ENCODE peak calls at places on chromosomes 13 and 19, in eight cellular contexts. H is OCI-LY7, O is glutamatergic neuron, V is amygdala, P is GM04503, U is cardiac septum, D is H9, G is natural killer cell. F is an unnamed sample.
A peak's percentile ranks its signal among the peaks of the same experiment; 100 is the strongest.

GRCh38 chr19:4062576-4063368 is 3.9 kb downstream of the ZBTB7A start:
- DNase-seq in H (no peak), O (no peak), V (no peak), P (no peak), U (no peak), D (no peak), G (no peak), F (no peak)

GRCh38 chr13:109835321-109835720 is 48.9 kb upstream of the IRS2 start:
- DNase-seq in H (no peak), O (no peak), V (no peak), P (no peak), U (no peak), D (no peak), G (no peak), F (no peak)

GRCh38 chr13:39575641-39576238 is 27.3 kb downstream of the LHFPL6 start:
- DNase-seq in H (peak; percentile 48), O (no peak), V (no peak), P (no peak), U (no peak), D (no peak), G (no peak), F (no peak)

GRCh38 chr13:78660130-78660857 is 1.3 kb upstream of the OBI1 start:
- DNase-seq in H (peak; percentile 39), O (peak; percentile 21), V (no peak), P (no peak), U (no peak), D (peak; percentile 46), G (peak; percentile 17), F (no peak)

GRCh38 chr13:40217675-40218074 is 448.8 kb downstream of the FOXO1 start:
- DNase-seq in H (no peak), O (no peak), V (no peak), P (no peak), U (no peak), D (no peak), G (no peak), F (no peak)

GRCh38 chr19:42189133-42189532 is 28.3 kb downstream of the DEDD2 start:
- DNase-seq in H (no peak), O (no peak), V (no peak), P (no peak), U (no peak), D (no peak), G (no peak), F (no peak)

GRCh38 chr19:18029617-18030338 is 21.8 kb downstream of the ARRDC2 start:
- DNase-seq in H (no peak), O (no peak), V (no peak), P (no peak), U (no peak), D (no peak), G (no peak), F (no peak)

GRCh38 chr13:76214001-76214400 is 577.9 kb downstream of the LMO7 start:
- DNase-seq in H (no peak), O (no peak), V (no peak), P (no peak), U (no peak), D (no peak), G (no peak), F (no peak)

GRCh38 chr19:29964171-29964570 is 22.1 kb downstream of the URI1 start:
- DNase-seq in H (no peak), O (no peak), V (no peak), P (no peak), U (no peak), D (no peak), G (no peak), F (no peak)

GRCh38 chr19:46580247-46580646 is 20.9 kb upstream of the CALM3 start:
- DNase-seq in H (no peak), O (no peak), V (no peak), P (no peak), U (no peak), D (no peak), G (no peak), F (no peak)

GRCh38 chr13:90868321-90868920 is 479.1 kb upstream of the MIR17HG start:
- DNase-seq in H (peak; percentile 53), O (peak; percentile 44), V (no peak), P (no peak), U (no peak), D (no peak), G (no peak), F (peak; percentile 26)

GRCh38 chr19:32392946-32393345 is 12.6 kb upstream of the DPY19L3 start:
- DNase-seq in H (no peak), O (no peak), V (no peak), P (no peak), U (no peak), D (no peak), G (no peak), F (no peak)

GRCh38 chr13:20968745-20969144 is 66.2 kb upstream of the XPO4 start:
- DNase-seq in H (no peak), O (no peak), V (no peak), P (no peak), U (no peak), D (no peak), G (no peak), F (no peak)

GRCh38 chr13:100089633-100090032 is 740 bp downstream of the PCCA start:
- DNase-seq in H (peak; percentile 4), O (no peak), V (no peak), P (no peak), U (no peak), D (no peak), G (no peak), F (no peak)

GRCh38 chr19:19661675-19662251 is 1.7 kb downstream of the ATP13A1 start:
- DNase-seq in H (peak; percentile 89), O (no peak), V (no peak), P (no peak), U (no peak), D (peak; percentile 26), G (no peak), F (peak; percentile 64)

GRCh38 chr13:72151241-72151640 is 284.2 kb upstream of the DACH1 start:
- DNase-seq in H (no peak), O (no peak), V (no peak), P (peak; percentile 76), U (no peak), D (no peak), G (no peak), F (no peak)

GRCh38 chr13:31090096-31090495 is 71.6 kb downstream of the HSPH1 start:
- DNase-seq in H (no peak), O (no peak), V (no peak), P (no peak), U (no peak), D (no peak), G (no peak), F (no peak)

GRCh38 chr19:45091031-45091918 is 1.7 kb upstream of the PPP1R37 start:
- DNase-seq in H (peak; percentile 98), O (peak; percentile 99), V (peak; percentile 93), P (peak; percentile 89), U (peak; percentile 99), D (peak; percentile 99), G (peak; percentile 97), F (peak; percentile 98)

GRCh38 chr13:108006619-108007018 is 208.7 kb downstream of the LIG4 start:
- DNase-seq in H (no peak), O (no peak), V (no peak), P (no peak), U (no peak), D (no peak), G (no peak), F (no peak)

GRCh38 chr19:11759805-11760204 is 7.0 kb upstream of the ZNF441 start:
- DNase-seq in H (no peak), O (no peak), V (no peak), P (no peak), U (no peak), D (no peak), G (no peak), F (no peak)

GRCh38 chr13:99926014-99926731 is 45.4 kb downstream of the ZIC5 start:
- DNase-seq in H (no peak), O (no peak), V (no peak), P (peak; percentile 6), U (no peak), D (no peak), G (no peak), F (no peak)

GRCh38 chr19:3798137-3798536 is 12.0 kb upstream of the MATK start:
- DNase-seq in H (no peak), O (no peak), V (no peak), P (no peak), U (no peak), D (no peak), G (no peak), F (peak; percentile 56)

GRCh38 chr19:40090256-40091204 is at the start of gene ZNF780A:
- DNase-seq in H (peak; percentile 78), O (peak; percentile 86), V (peak; percentile 51), P (no peak), U (peak; percentile 92), D (peak; percentile 89), G (peak; percentile 71), F (peak; percentile 86)

F was measured in KBM-7.